ENCODE peak calls at places on chromosome 16, in five cellular contexts. G is AG09309, H is HAP-1, Y is left ventricle myocardium inferior, Q is NCI-H345. U is an unnamed sample.

GRCh38 chr16:1495281-1496262 is 2.4 kb downstream of the TELO2 start:
- DNase-seq in H (no peak), Q (no peak), Y (no peak), G (no peak), U (no peak)

GRCh38 chr16:88453621-88454314 is 688 bp downstream of the ZFPM1 start:
- DNase-seq in H (peak), Q (no peak), Y (no peak), G (no peak), U (no peak)

GRCh38 chr16:58088116-58088515 is 41.1 kb downstream of the CFAP20 start:
- DNase-seq in H (no peak), Q (no peak), Y (no peak), G (no peak), U (no peak)

GRCh38 chr16:69511641-69512040 is 54.1 kb upstream of the NFAT5 start:
- DNase-seq in H (no peak), Q (no peak), G (no peak), Y (no peak), U (peak)

GRCh38 chr16:57480754-57481230 is 5.5 kb downstream of the DOK4 start:
- DNase-seq in G (no peak), H (no peak), Y (no peak), Q (no peak), U (no peak)

GRCh38 chr16:82451449-82451848 is 175.3 kb upstream of the CDH13 start:
- DNase-seq in Y (no peak), G (no peak), H (no peak), Q (no peak), U (no peak)

GRCh38 chr16:21645261-21645721 is 7.1 kb downstream of the IGSF6 start:
- DNase-seq in Q (no peak), G (no peak), H (no peak), Y (no peak), U (no peak)

GRCh38 chr16:56115817-56116576 is 75.3 kb upstream of the GNAO1 start:
- DNase-seq in H (no peak), Y (no peak), Q (no peak), G (no peak), U (no peak)

GRCh38 chr16:15538484-15538883 is 104.1 kb downstream of the BMERB1 start:
- DNase-seq in Y (no peak), Q (no peak), G (no peak), H (no peak), U (no peak)

GRCh38 chr16:75244844-75245758 is 6.3 kb downstream of the BCAR1 start:
- DNase-seq in G (peak), Y (peak), H (no peak), Q (no peak), U (no peak)

GRCh38 chr16:85484337-85485295 is 128.5 kb upstream of the GSE1 start:
- DNase-seq in G (no peak), H (no peak), Q (peak), Y (no peak), U (no peak)

GRCh38 chr16:1003551-1004347 is 22.2 kb downstream of the SOX8 start:
- DNase-seq in Y (no peak), H (no peak), Q (no peak), G (no peak), U (no peak)

GRCh38 chr16:72961115-72961832 is 86.7 kb downstream of the ZFHX3 start:
- DNase-seq in G (no peak), Q (peak), H (peak), Y (no peak), U (no peak)

GRCh38 chr16:85256190-85256739 is 144.0 kb upstream of the CIBAR2 start:
- DNase-seq in Q (no peak), Y (no peak), G (no peak), H (no peak), U (no peak)

GRCh38 chr16:66549284-66550131 is at the start of gene TK2:
- DNase-seq in Y (peak), Q (peak), H (peak), G (no peak), U (no peak)

GRCh38 chr16:66359012-66359411 is 7.5 kb upstream of the CDH5 start:
- DNase-seq in Q (no peak), H (no peak), Y (no peak), G (peak), U (no peak)

GRCh38 chr16:85329059-85329812 is 217.0 kb upstream of the CIBAR2 start:
- DNase-seq in Y (no peak), H (peak), Q (peak), G (no peak), U (no peak)

GRCh38 chr16:86854895-86855294 is 276.5 kb downstream of the FOXL1 start:
- DNase-seq in G (peak), Y (no peak), H (no peak), Q (no peak), U (no peak)

U was measured in CD14-positive monocyte.